ENCODE peak calls at places on chromosomes 3 and 15, in four cellular contexts. X is T-cell, G is naive B cell, A is lung microvascular endothelial cell. P is an unnamed sample.
A peak's percentile ranks its signal among the peaks of the same experiment; 100 is the strongest.

GRCh38 chr15:57972801-57973311 is 92.7 kb downstream of the ALDH1A2 start:
- DNase-seq in A (no peak), X (no peak), G (no peak), P (no peak)

GRCh38 chr3:160183375-160184076 is 41.7 kb upstream of the C3orf80 start:
- DNase-seq in X (no peak), A (no peak), G (no peak), P (no peak)

GRCh38 chr3:62956411-62956810 is 81.2 kb upstream of the CADPS start:
- DNase-seq in A (no peak), X (no peak), G (no peak), P (no peak)

GRCh38 chr15:81183403-81183760 is 13.3 kb upstream of the IL16 start:
- DNase-seq in G (no peak), X (no peak), A (no peak), P (no peak)

GRCh38 chr15:68371851-68372250 is 60.1 kb downstream of the ITGA11 start:
- DNase-seq in A (no peak), G (no peak), X (no peak), P (no peak)

GRCh38 chr3:81643721-81644120 is 117.7 kb downstream of the GBE1 start:
- DNase-seq in X (no peak), G (no peak), A (peak; percentile 31), P (no peak)

GRCh38 chr3:173993299-173993698 is 595.8 kb downstream of the NLGN1 start:
- DNase-seq in A (peak; percentile 83), G (no peak), X (no peak), P (no peak)

GRCh38 chr3:56851966-56852884 is 50.5 kb upstream of the ARHGEF3 start:
- DNase-seq in A (no peak), G (no peak), X (no peak), P (no peak)

GRCh38 chr3:156816091-156816793 is 9.9 kb upstream of the LEKR1 start:
- DNase-seq in G (peak; percentile 67), A (peak; percentile 76), X (no peak), P (peak; percentile 55)